ENCODE peak calls at places on chromosomes 11 and 22, in five cellular contexts. P is mesenchymal stem cell, V is heart left ventricle, R is keratinocyte, F is iPS DF 6.9. N is an unnamed sample.

GRCh38 chr11:14373941-14374646 is 15.1 kb upstream of the RRAS2 start:
- DNase-seq in V (peak; percentile 36), P (no peak), F (no peak), R (no peak), N (peak; percentile 91)

GRCh38 chr11:102846292-102846691 is 2.9 kb upstream of the MMP3 start:
- DNase-seq in F (no peak), R (no peak), P (no peak), V (no peak), N (no peak)

GRCh38 chr11:130782361-130783221 is 133.7 kb downstream of the SNX19 start:
- DNase-seq in P (peak; percentile 61), V (no peak), F (no peak), R (no peak), N (peak; percentile 54)

GRCh38 chr11:131392528-131393255 is 22.3 kb downstream of the NTM start:
- DNase-seq in R (no peak), F (peak; percentile 25), P (no peak), V (no peak), N (no peak)

GRCh38 chr11:11501546-11502274 is 120.1 kb downstream of the GALNT18 start:
- DNase-seq in V (no peak), P (no peak), R (no peak), F (no peak), N (no peak)

GRCh38 chr11:118530180-118530682 is 761 bp upstream of the TMEM25 start:
- DNase-seq in F (no peak), V (peak; percentile 33), P (peak; percentile 14), R (no peak), N (no peak)

GRCh38 chr11:121577106-121577505 is 124.3 kb upstream of the SORL1-AS1 start:
- DNase-seq in R (no peak), P (no peak), V (no peak), F (no peak), N (no peak)

GRCh38 chr11:72278911-72279310 is 34.9 kb upstream of the PHOX2A start:
- DNase-seq in P (peak; percentile 27), V (no peak), F (no peak), R (no peak), N (peak; percentile 60)

GRCh38 chr11:27380796-27381195 is 17.8 kb upstream of the CCDC34 start:
- DNase-seq in R (no peak), P (no peak), F (no peak), V (no peak), N (no peak)

GRCh38 chr11:45025716-45026492 is 75.2 kb upstream of the TP53I11 start:
- DNase-seq in P (peak; percentile 23), F (no peak), V (peak; percentile 87), R (no peak), N (no peak)

GRCh38 chr11:104970756-104971155 is 2.4 kb upstream of the CASP4 start:
- DNase-seq in P (no peak), V (no peak), R (no peak), F (no peak), N (no peak)

GRCh38 chr11:61256710-61257482 is 15.9 kb downstream of the PGA5 start:
- DNase-seq in F (no peak), V (no peak), P (no peak), R (no peak), N (no peak)

GRCh38 chr11:114171257-114172054 is 111.9 kb downstream of the ZBTB16 start:
- DNase-seq in V (peak; percentile 97), P (peak; percentile 7), F (no peak), R (no peak), N (no peak)

GRCh38 chr11:26891501-26891900 is 102.4 kb upstream of the FIBIN start:
- DNase-seq in R (no peak), F (no peak), P (no peak), V (no peak), N (no peak)

GRCh38 chr11:62456630-62457029 is 37.8 kb downstream of the SCGB1A1 start:
- DNase-seq in V (peak; percentile 14), R (no peak), F (no peak), P (no peak), N (no peak)

GRCh38 chr11:88293931-88294330 is 43.6 kb downstream of the CTSC start:
- DNase-seq in R (no peak), V (peak; percentile 23), F (no peak), P (no peak), N (peak; percentile 81)

GRCh38 chr22:32482708-32483107 is 8.1 kb downstream of the FBXO7 start:
- DNase-seq in R (no peak), V (no peak), F (no peak), P (no peak), N (no peak)

GRCh38 chr22:26161746-26162145 is 7.5 kb upstream of the SEZ6L start:
- DNase-seq in F (no peak), V (no peak), R (no peak), P (no peak), N (no peak)

GRCh38 chr22:29916007-29916544 is 33.1 kb downstream of the MTMR3 start:
- DNase-seq in R (no peak), V (no peak), P (peak; percentile 60), F (no peak), N (peak; percentile 21)

GRCh38 chr22:45314054-45314721 is 4.5 kb downstream of the FAM118A start:
- DNase-seq in V (no peak), P (no peak), R (no peak), F (no peak), N (no peak)
- H3K4me3 ChIP-seq in V (no peak overlapping the region), P (no peak overlapping the region), R (no peak overlapping the region), F (no peak overlapping the region), N (no peak overlapping the region)

DNA sequence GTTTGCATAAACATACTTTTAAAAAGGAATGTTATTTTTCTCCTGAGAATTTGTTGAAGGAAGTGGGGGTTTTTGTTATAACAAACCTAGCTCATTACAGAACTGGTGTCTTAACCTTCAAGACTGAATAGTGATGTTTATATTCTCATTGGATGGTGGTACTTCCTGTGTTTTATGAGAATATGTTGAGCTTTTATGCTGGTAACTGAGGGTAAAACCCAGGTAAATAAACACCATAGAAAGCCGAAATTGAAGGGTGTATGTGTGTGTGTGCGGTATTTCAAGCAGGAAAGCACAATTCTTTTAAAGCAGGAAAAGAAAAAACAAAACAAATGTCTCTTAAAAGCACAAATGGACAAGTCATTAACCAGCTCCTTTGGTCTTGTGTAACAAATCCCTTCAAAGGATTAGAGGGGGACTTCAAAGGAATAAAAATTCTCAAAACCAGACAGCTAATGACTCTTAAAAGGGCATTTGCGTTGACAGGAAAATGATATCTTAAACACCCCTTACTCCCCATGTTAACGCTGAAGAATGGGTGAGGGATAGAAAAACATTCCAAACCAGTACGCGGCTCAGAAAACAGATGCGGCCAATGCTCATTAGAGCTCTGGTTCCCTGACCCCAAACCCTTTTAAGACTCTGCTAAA is 23.8 kb downstream of the LMO2 start:
- DNase-seq in P (no peak), V (no peak), F (no peak), R (no peak), N (no peak)
- H3K4me3 ChIP-seq in P (no peak overlapping the region), V (peak overlapping the region; percentile 68), F (peak overlapping the region; percentile 57), R (no peak overlapping the region), N (no peak overlapping the region)

GRCh38 chr11:110128161-110128560 is 35.0 kb downstream of the ZC3H12C start:
- DNase-seq in F (peak; percentile 16), R (no peak), P (peak; percentile 44), V (no peak), N (peak; percentile 69)

GRCh38 chr11:110130642-110131238 is 37.5 kb downstream of the ZC3H12C start:
- DNase-seq in P (no peak), V (no peak), R (peak; percentile 80), F (no peak), N (no peak)

GRCh38 chr11:110134120-110134519 is 40.9 kb downstream of the ZC3H12C start:
- DNase-seq in V (no peak), R (no peak), F (no peak), P (no peak), N (no peak)

GRCh38 chr11:110133182-110133581 is 40.0 kb downstream of the ZC3H12C start:
- DNase-seq in F (no peak), V (no peak), P (no peak), R (no peak), N (no peak)

DNA sequence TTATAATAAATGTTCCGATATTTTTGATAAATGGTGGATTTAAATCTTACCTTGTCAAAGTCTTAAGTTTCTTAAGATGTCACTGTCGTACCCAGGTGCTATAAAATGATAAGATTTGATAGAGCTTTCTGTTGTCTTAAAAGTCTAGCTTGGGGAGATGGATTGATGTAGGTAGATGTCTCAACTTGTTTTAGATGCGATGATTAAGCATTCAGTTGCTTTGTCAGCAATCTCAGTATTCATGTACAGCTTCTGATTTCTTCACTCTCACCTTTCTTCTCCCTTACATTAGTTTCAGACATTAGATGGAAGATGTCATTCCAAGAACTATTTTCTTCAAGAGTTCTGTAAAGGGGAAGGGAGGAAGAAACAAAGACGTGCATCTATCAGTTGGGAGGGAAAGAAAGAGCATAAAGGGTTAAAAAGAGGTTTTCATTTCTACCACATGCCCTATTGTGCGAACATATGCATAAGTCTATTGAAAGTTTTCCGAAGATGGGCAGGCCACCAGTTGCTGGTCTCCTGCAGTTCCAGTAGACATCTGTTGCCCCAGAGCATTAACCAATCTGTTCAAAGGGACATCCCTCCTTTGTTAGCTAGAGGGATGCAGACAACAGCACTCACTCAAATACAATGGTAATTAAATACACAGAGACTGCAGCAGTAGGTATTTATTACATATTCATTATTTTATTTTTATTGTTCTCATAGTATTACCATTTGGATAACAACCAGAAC is 38.4 kb downstream of the ZC3H12C start:
- DNase-seq in R (peak; percentile 35), V (no peak), F (no peak), P (no peak), N (no peak)
- H3K4me3 ChIP-seq in R (peak overlapping the region; percentile 32), V (no peak overlapping the region), F (no peak overlapping the region), P (no peak overlapping the region), N (no peak overlapping the region)

GRCh38 chr22:40486962-40487602 is 116.7 kb downstream of the SGSM3 start:
- DNase-seq in V (no peak), P (no peak), F (no peak), R (no peak), N (no peak)

GRCh38 chr22:40487663-40488249 is 117.4 kb downstream of the SGSM3 start:
- DNase-seq in P (no peak), V (no peak), R (no peak), F (no peak), N (peak; percentile 51)

DNA sequence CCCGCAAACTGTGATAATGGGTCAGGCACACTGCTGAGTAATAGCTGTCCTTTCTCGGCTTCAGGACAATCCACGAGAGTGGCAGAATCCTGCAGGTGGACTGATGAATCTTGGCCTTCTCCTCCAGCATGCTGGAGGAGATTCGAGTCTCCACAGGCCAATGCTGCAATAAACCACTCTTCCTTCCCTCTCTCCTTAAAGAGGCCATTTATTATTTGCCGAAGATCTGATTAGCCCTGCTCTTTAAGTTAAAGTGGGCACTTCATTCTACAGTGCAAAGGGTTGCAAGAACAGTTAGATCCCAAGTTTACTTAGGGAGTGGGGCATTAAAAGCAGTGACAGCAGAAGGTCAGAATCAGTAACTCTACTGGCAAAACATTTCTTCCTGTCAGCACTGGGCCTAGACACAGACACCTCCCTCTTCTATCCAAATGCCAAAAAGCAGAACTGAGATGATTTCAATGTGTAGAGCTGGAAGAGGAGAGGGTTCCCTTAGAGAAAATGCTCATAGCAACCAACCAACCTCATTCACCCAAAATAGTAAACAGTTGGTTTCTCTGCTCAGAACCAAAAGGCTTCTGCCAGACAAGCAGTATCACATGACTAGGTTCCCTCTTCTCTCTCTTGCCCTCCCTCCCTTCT is 121.7 kb downstream of the SGSM3 start:
- DNase-seq in R (no peak), V (no peak), F (no peak), P (peak; percentile 82), N (no peak)
- H3K4me3 ChIP-seq in R (no peak overlapping the region), V (no peak overlapping the region), F (no peak overlapping the region), P (peak overlapping the region; percentile 6), N (no peak overlapping the region)

N was measured in foreskin fibroblast.